ENCODE peak calls at places on chromosomes 13 and 19, in four cellular contexts. K is stomach; V is stimulated activated CD4-positive, alpha-beta T cell treated with anti-CD3 and anti-CD28 coated beads, Interleukin-4, amount 100 ng/mL, for 4 hours; J is IMR-90. Q is an unnamed sample.
A peak's percentile ranks its signal among the peaks of the same experiment; 100 is the strongest.

GRCh38 chr19:7673995-7674667 is 2.8 kb upstream of the MCEMP1 start:
- DNase-seq in K (peak; percentile 70), V (no peak), J (peak; percentile 45), Q (peak; percentile 60)

GRCh38 chr13:19586904-19587634 is 25.7 kb upstream of the TPTE2 start:
- DNase-seq in K (peak; percentile 31), V (peak; percentile 79), J (peak; percentile 34), Q (peak; percentile 58)

GRCh38 chr19:5882421-5882968 is 12.2 kb upstream of the FUT5 start:
- DNase-seq in K (no peak), V (no peak), J (no peak), Q (peak; percentile 40)

GRCh38 chr13:89287381-89287780 is 1616.2 kb downstream of the SLITRK5 start:
- DNase-seq in K (no peak), V (no peak), J (no peak), Q (no peak)

GRCh38 chr13:49587311-49587847 is 2.0 kb upstream of the RCBTB1 start:
- DNase-seq in K (no peak), V (no peak), J (peak; percentile 67), Q (peak; percentile 24)

GRCh38 chr19:49852631-49853126 is 1.7 kb downstream of the PTOV1 start:
- DNase-seq in K (no peak), V (peak; percentile 33), J (peak; percentile 22), Q (no peak)

GRCh38 chr13:43981091-43981490 is 101.4 kb downstream of the LACC1 start:
- DNase-seq in K (no peak), V (no peak), J (no peak), Q (no peak)

GRCh38 chr13:66532845-66533244 is 697.3 kb downstream of the PCDH9 start:
- DNase-seq in K (no peak), V (no peak), J (no peak), Q (no peak)

GRCh38 chr19:6772866-6773322 is 386 bp downstream of the VAV1 start:
- DNase-seq in K (no peak), V (no peak), J (no peak), Q (no peak)

GRCh38 chr19:14165986-14166385 is 29.6 kb upstream of the ASF1B start:
- DNase-seq in K (no peak), V (no peak), J (no peak), Q (no peak)

GRCh38 chr13:112958127-112958989 is 10.7 kb upstream of the MCF2L start:
- DNase-seq in K (no peak), V (no peak), J (no peak), Q (no peak)

Q was measured in HCEC 1CT.